ENCODE peak calls at places on chromosomes 6 and 20, in six cellular contexts. U, F, Y, I, O and H are unnamed samples.
A peak's percentile ranks its signal among the peaks of the same experiment; 100 is the strongest.

GRCh38 chr20:60031107-60031506 is 72.9 kb downstream of the CDH26 start:
- DNase-seq in U (no peak), F (no peak), Y (no peak), I (no peak), O (no peak), H (no peak)

GRCh38 chr20:53611449-53611894 is 17.8 kb upstream of the ZNF217 start:
- DNase-seq in U (no peak), F (peak; percentile 98), Y (peak; percentile 65), I (peak; percentile 40), O (peak; percentile 71), H (peak; percentile 100)

GRCh38 chr6:44220913-44221290 is 2.5 kb upstream of the SLC29A1 start:
- DNase-seq in U (no peak), F (no peak), Y (no peak), I (no peak), O (no peak), H (no peak)

GRCh38 chr6:52726741-52727535 is 36.3 kb downstream of the GSTA2 start:
- DNase-seq in U (no peak), F (no peak), Y (no peak), I (no peak), O (no peak), H (peak; percentile 22)

GRCh38 chr6:3239110-3239830 is 11.8 kb upstream of the TUBB2B start:
- DNase-seq in U (no peak), F (no peak), Y (peak; percentile 63), I (no peak), O (no peak), H (no peak)

GRCh38 chr20:41080866-41081265 is 52.2 kb downstream of the TOP1 start:
- DNase-seq in U (no peak), F (no peak), Y (no peak), I (no peak), O (no peak), H (peak; percentile 53)

GRCh38 chr6:42551202-42551601 is 12.6 kb upstream of the UBR2 start:
- DNase-seq in U (no peak), F (no peak), Y (no peak), I (no peak), O (no peak), H (no peak)

GRCh38 chr20:25319241-25320034 is 71.2 kb downstream of the ABHD12 start:
- DNase-seq in U (peak; percentile 31), F (no peak), Y (no peak), I (no peak), O (no peak), H (no peak)

GRCh38 chr6:16291739-16292138 is 53.4 kb downstream of the GMPR start:
- DNase-seq in U (no peak), F (no peak), Y (no peak), I (no peak), O (no peak), H (no peak)

GRCh38 chr6:20722442-20722841 is 188.2 kb downstream of the CDKAL1 start:
- DNase-seq in U (no peak), F (no peak), Y (no peak), I (no peak), O (no peak), H (no peak)

GRCh38 chr20:60242836-60243520 is 284.8 kb downstream of the CDH26 start:
- DNase-seq in U (no peak), F (peak; percentile 20), Y (no peak), I (no peak), O (no peak), H (peak; percentile 43)

GRCh38 chr6:129320892-129321291 is 389.1 kb downstream of the ARHGAP18 start:
- DNase-seq in U (no peak), F (no peak), Y (no peak), I (no peak), O (no peak), H (no peak)